ENCODE peak calls at places on chromosome 12, in nine cellular contexts. One of them, this sample, is unnamed.

GRCh38 chr12:119693006-119693405 is 25.1 kb downstream of the PRKAB1 start:
- DNase-seq in astrocyte of the cerebellum: peak; percentile 86
- DNase-seq in fibroblast of lung: peak; percentile 95
- DNase-seq in stomach: peak; percentile 84
- DNase-seq in IMR-90: peak; percentile 90
- DNase-seq in cardiac fibroblast: peak; percentile 97
- DNase-seq in body of pancreas: peak; percentile 70
- DNase-seq in GM12878: no peak
- DNase-seq in astrocyte: peak; percentile 97
- DNase-seq in this sample: peak; percentile 81

GRCh38 chr12:129257526-129257925 is 404.2 kb downstream of the GLT1D1 start:
- DNase-seq in astrocyte of the cerebellum: no peak
- DNase-seq in fibroblast of lung: no peak
- DNase-seq in stomach: no peak
- DNase-seq in IMR-90: no peak
- DNase-seq in cardiac fibroblast: no peak
- DNase-seq in body of pancreas: no peak
- DNase-seq in GM12878: no peak
- DNase-seq in astrocyte: peak; percentile 49
- DNase-seq in this sample: no peak

GRCh38 chr12:85280138-85280983 is at the start of gene ALX1:
- DNase-seq in astrocyte of the cerebellum: no peak
- DNase-seq in fibroblast of lung: peak; percentile 44
- DNase-seq in stomach: no peak
- DNase-seq in IMR-90: peak; percentile 4
- DNase-seq in cardiac fibroblast: peak; percentile 35
- DNase-seq in body of pancreas: no peak
- DNase-seq in GM12878: no peak
- DNase-seq in astrocyte: no peak
- DNase-seq in this sample: no peak

GRCh38 chr12:91608562-91608961 is 425.9 kb upstream of the DCN start:
- DNase-seq in astrocyte of the cerebellum: no peak
- DNase-seq in fibroblast of lung: no peak
- DNase-seq in stomach: no peak
- DNase-seq in IMR-90: no peak
- DNase-seq in cardiac fibroblast: no peak
- DNase-seq in body of pancreas: no peak
- DNase-seq in GM12878: no peak
- DNase-seq in astrocyte: no peak
- DNase-seq in this sample: no peak

GRCh38 chr12:663293-663871 is at the start of gene NINJ2:
- DNase-seq in astrocyte of the cerebellum: no peak
- DNase-seq in fibroblast of lung: no peak
- DNase-seq in stomach: no peak
- DNase-seq in IMR-90: no peak
- DNase-seq in cardiac fibroblast: peak; percentile 34
- DNase-seq in body of pancreas: no peak
- DNase-seq in GM12878: no peak
- DNase-seq in astrocyte: peak; percentile 15
- DNase-seq in this sample: no peak

GRCh38 chr12:85191-85666 is 18.7 kb downstream of the IQSEC3 start:
- DNase-seq in astrocyte of the cerebellum: no peak
- DNase-seq in fibroblast of lung: no peak
- DNase-seq in stomach: no peak
- DNase-seq in IMR-90: no peak
- DNase-seq in cardiac fibroblast: no peak
- DNase-seq in body of pancreas: no peak
- DNase-seq in GM12878: no peak
- DNase-seq in astrocyte: no peak
- DNase-seq in this sample: no peak

GRCh38 chr12:1645819-1646218 is 16.8 kb downstream of the WNT5B start:
- DNase-seq in astrocyte of the cerebellum: no peak
- DNase-seq in fibroblast of lung: no peak
- DNase-seq in stomach: no peak
- DNase-seq in IMR-90: no peak
- DNase-seq in cardiac fibroblast: no peak
- DNase-seq in body of pancreas: no peak
- DNase-seq in GM12878: no peak
- DNase-seq in astrocyte: no peak
- DNase-seq in this sample: no peak

GRCh38 chr12:29131539-29131938 is 17.5 kb upstream of the FAR2 start:
- DNase-seq in astrocyte of the cerebellum: no peak
- DNase-seq in fibroblast of lung: peak; percentile 42
- DNase-seq in stomach: no peak
- DNase-seq in IMR-90: peak; percentile 30
- DNase-seq in cardiac fibroblast: peak; percentile 62
- DNase-seq in body of pancreas: no peak
- DNase-seq in GM12878: no peak
- DNase-seq in astrocyte: no peak
- DNase-seq in this sample: no peak

GRCh38 chr12:120012067-120012621 is 23.1 kb downstream of the BICDL1 start:
- DNase-seq in astrocyte of the cerebellum: no peak
- DNase-seq in fibroblast of lung: no peak
- DNase-seq in stomach: no peak
- DNase-seq in IMR-90: peak; percentile 1
- DNase-seq in cardiac fibroblast: no peak
- DNase-seq in body of pancreas: no peak
- DNase-seq in GM12878: peak; percentile 93
- DNase-seq in astrocyte: peak; percentile 12
- DNase-seq in this sample: no peak

GRCh38 chr12:84508943-84509342 is 403.7 kb downstream of the SLC6A15 start:
- DNase-seq in astrocyte of the cerebellum: no peak
- DNase-seq in fibroblast of lung: peak; percentile 83
- DNase-seq in stomach: no peak
- DNase-seq in IMR-90: no peak
- DNase-seq in cardiac fibroblast: peak; percentile 26
- DNase-seq in body of pancreas: no peak
- DNase-seq in GM12878: no peak
- DNase-seq in astrocyte: no peak
- DNase-seq in this sample: no peak

GRCh38 chr12:131357920-131358319 is 353.0 kb upstream of the SFSWAP start:
- DNase-seq in astrocyte of the cerebellum: no peak
- DNase-seq in fibroblast of lung: no peak
- DNase-seq in stomach: no peak
- DNase-seq in IMR-90: no peak
- DNase-seq in cardiac fibroblast: no peak
- DNase-seq in body of pancreas: no peak
- DNase-seq in GM12878: no peak
- DNase-seq in astrocyte: no peak
- DNase-seq in this sample: no peak

GRCh38 chr12:113077057-113077858 is 20.7 kb downstream of the DTX1 start:
- DNase-seq in astrocyte of the cerebellum: no peak
- DNase-seq in fibroblast of lung: no peak
- DNase-seq in stomach: no peak
- DNase-seq in IMR-90: no peak
- DNase-seq in cardiac fibroblast: no peak
- DNase-seq in body of pancreas: no peak
- DNase-seq in GM12878: no peak
- DNase-seq in astrocyte: no peak
- DNase-seq in this sample: no peak

GRCh38 chr12:2064078-2064507 is 11.3 kb downstream of the CACNA1C start:
- DNase-seq in astrocyte of the cerebellum: no peak
- DNase-seq in fibroblast of lung: no peak
- DNase-seq in stomach: no peak
- DNase-seq in IMR-90: peak; percentile 59
- DNase-seq in cardiac fibroblast: peak; percentile 48
- DNase-seq in body of pancreas: no peak
- DNase-seq in GM12878: peak; percentile 28
- DNase-seq in astrocyte: peak; percentile 84
- DNase-seq in this sample: no peak

GRCh38 chr12:90410962-90411361 is 544.0 kb downstream of the CCER1 start:
- DNase-seq in astrocyte of the cerebellum: no peak
- DNase-seq in fibroblast of lung: no peak
- DNase-seq in stomach: no peak
- DNase-seq in IMR-90: no peak
- DNase-seq in cardiac fibroblast: no peak
- DNase-seq in body of pancreas: no peak
- DNase-seq in GM12878: no peak
- DNase-seq in astrocyte: no peak
- DNase-seq in this sample: no peak

GRCh38 chr12:117151195-117152031 is 38.9 kb downstream of the FBXO21 start:
- DNase-seq in astrocyte of the cerebellum: peak; percentile 20
- DNase-seq in fibroblast of lung: peak; percentile 59
- DNase-seq in stomach: peak; percentile 60
- DNase-seq in IMR-90: peak; percentile 41
- DNase-seq in cardiac fibroblast: peak; percentile 72
- DNase-seq in body of pancreas: peak; percentile 65
- DNase-seq in GM12878: no peak
- DNase-seq in astrocyte: no peak
- DNase-seq in this sample: no peak

GRCh38 chr12:109020750-109021380 is at the start of gene SVOP:
- DNase-seq in astrocyte of the cerebellum: peak; percentile 68
- DNase-seq in fibroblast of lung: peak; percentile 76
- DNase-seq in stomach: peak; percentile 58
- DNase-seq in IMR-90: peak; percentile 76
- DNase-seq in cardiac fibroblast: peak; percentile 85
- DNase-seq in body of pancreas: peak; percentile 79
- DNase-seq in GM12878: no peak
- DNase-seq in astrocyte: peak; percentile 66
- DNase-seq in this sample: peak; percentile 55
- H3K4me3 ChIP-seq in astrocyte of the cerebellum: no peak within 1 kb of the TSS
- H3K4me3 ChIP-seq in fibroblast of lung: no peak within 1 kb of the TSS
- H3K4me3 ChIP-seq in stomach: no peak within 1 kb of the TSS
- H3K4me3 ChIP-seq in IMR-90: no peak within 1 kb of the TSS
- H3K4me3 ChIP-seq in cardiac fibroblast: no peak within 1 kb of the TSS
- H3K4me3 ChIP-seq in body of pancreas: no peak within 1 kb of the TSS
- H3K4me3 ChIP-seq in GM12878: no peak within 1 kb of the TSS
- H3K4me3 ChIP-seq in astrocyte: peak within 1 kb of the TSS; percentile 25
- H3K4me3 ChIP-seq in this sample: no peak within 1 kb of the TSS

GRCh38 chr12:31962076-31962475 is 2.9 kb downstream of the RESF1 start:
- DNase-seq in astrocyte of the cerebellum: no peak
- DNase-seq in fibroblast of lung: no peak
- DNase-seq in stomach: no peak
- DNase-seq in IMR-90: no peak
- DNase-seq in cardiac fibroblast: no peak
- DNase-seq in body of pancreas: no peak
- DNase-seq in GM12878: no peak
- DNase-seq in astrocyte: no peak
- DNase-seq in this sample: no peak

GRCh38 chr12:31965090-31965489 is 5.9 kb downstream of the RESF1 start:
- DNase-seq in astrocyte of the cerebellum: no peak
- DNase-seq in fibroblast of lung: no peak
- DNase-seq in stomach: no peak
- DNase-seq in IMR-90: no peak
- DNase-seq in cardiac fibroblast: no peak
- DNase-seq in body of pancreas: no peak
- DNase-seq in GM12878: no peak
- DNase-seq in astrocyte: no peak
- DNase-seq in this sample: no peak

GRCh38 chr12:31966558-31967205 is 7.5 kb downstream of the RESF1 start:
- DNase-seq in astrocyte of the cerebellum: no peak
- DNase-seq in fibroblast of lung: no peak
- DNase-seq in stomach: no peak
- DNase-seq in IMR-90: no peak
- DNase-seq in cardiac fibroblast: no peak
- DNase-seq in body of pancreas: no peak
- DNase-seq in GM12878: no peak
- DNase-seq in astrocyte: no peak
- DNase-seq in this sample: no peak

GRCh38 chr12:31961137-31961536 is 1.9 kb downstream of the RESF1 start:
- DNase-seq in astrocyte of the cerebellum: no peak
- DNase-seq in fibroblast of lung: no peak
- DNase-seq in stomach: no peak
- DNase-seq in IMR-90: no peak
- DNase-seq in cardiac fibroblast: no peak
- DNase-seq in body of pancreas: no peak
- DNase-seq in GM12878: no peak
- DNase-seq in astrocyte: no peak
- DNase-seq in this sample: no peak

GRCh38 chr12:31964280-31964679 is 5.1 kb downstream of the RESF1 start:
- DNase-seq in astrocyte of the cerebellum: no peak
- DNase-seq in fibroblast of lung: no peak
- DNase-seq in stomach: no peak
- DNase-seq in IMR-90: no peak
- DNase-seq in cardiac fibroblast: no peak
- DNase-seq in body of pancreas: no peak
- DNase-seq in GM12878: no peak
- DNase-seq in astrocyte: no peak
- DNase-seq in this sample: no peak
- H3K4me3 ChIP-seq in astrocyte of the cerebellum: no peak overlapping the region
- H3K4me3 ChIP-seq in fibroblast of lung: no peak overlapping the region
- H3K4me3 ChIP-seq in stomach: no peak overlapping the region
- H3K4me3 ChIP-seq in IMR-90: no peak overlapping the region
- H3K4me3 ChIP-seq in cardiac fibroblast: no peak overlapping the region
- H3K4me3 ChIP-seq in body of pancreas: no peak overlapping the region
- H3K4me3 ChIP-seq in GM12878: no peak overlapping the region
- H3K4me3 ChIP-seq in astrocyte: no peak overlapping the region
- H3K4me3 ChIP-seq in this sample: no peak overlapping the region

GRCh38 chr12:6386038-6386437 is 2.1 kb downstream of the LTBR start:
- DNase-seq in astrocyte of the cerebellum: no peak
- DNase-seq in fibroblast of lung: no peak
- DNase-seq in stomach: no peak
- DNase-seq in IMR-90: no peak
- DNase-seq in cardiac fibroblast: no peak
- DNase-seq in body of pancreas: no peak
- DNase-seq in GM12878: no peak
- DNase-seq in astrocyte: no peak
- DNase-seq in this sample: no peak

GRCh38 chr12:6386522-6386921 is 2.6 kb downstream of the LTBR start:
- DNase-seq in astrocyte of the cerebellum: no peak
- DNase-seq in fibroblast of lung: no peak
- DNase-seq in stomach: no peak
- DNase-seq in IMR-90: no peak
- DNase-seq in cardiac fibroblast: no peak
- DNase-seq in body of pancreas: no peak
- DNase-seq in GM12878: no peak
- DNase-seq in astrocyte: no peak
- DNase-seq in this sample: no peak

GRCh38 chr12:6382371-6382770 is 1.6 kb upstream of the LTBR start:
- DNase-seq in astrocyte of the cerebellum: no peak
- DNase-seq in fibroblast of lung: no peak
- DNase-seq in stomach: no peak
- DNase-seq in IMR-90: no peak
- DNase-seq in cardiac fibroblast: no peak
- DNase-seq in body of pancreas: no peak
- DNase-seq in GM12878: no peak
- DNase-seq in astrocyte: no peak
- DNase-seq in this sample: no peak

GRCh38 chr12:6383572-6384498 is at the start of gene LTBR:
- DNase-seq in astrocyte of the cerebellum: no peak
- DNase-seq in fibroblast of lung: peak; percentile 95
- DNase-seq in stomach: peak; percentile 97
- DNase-seq in IMR-90: peak; percentile 90
- DNase-seq in cardiac fibroblast: peak; percentile 97
- DNase-seq in body of pancreas: peak; percentile 96
- DNase-seq in GM12878: no peak
- DNase-seq in astrocyte: peak; percentile 67
- DNase-seq in this sample: no peak

GRCh38 chr12:6384499-6385436 is 806 bp downstream of the LTBR start:
- DNase-seq in astrocyte of the cerebellum: no peak
- DNase-seq in fibroblast of lung: no peak
- DNase-seq in stomach: no peak
- DNase-seq in IMR-90: no peak
- DNase-seq in cardiac fibroblast: no peak
- DNase-seq in body of pancreas: peak; percentile 41
- DNase-seq in GM12878: no peak
- DNase-seq in astrocyte: no peak
- DNase-seq in this sample: no peak
- H3K4me3 ChIP-seq in astrocyte of the cerebellum: peak overlapping the region; percentile 14
- H3K4me3 ChIP-seq in fibroblast of lung: peak overlapping the region; percentile 92
- H3K4me3 ChIP-seq in stomach: peak overlapping the region; percentile 78
- H3K4me3 ChIP-seq in IMR-90: peak overlapping the region; percentile 69
- H3K4me3 ChIP-seq in cardiac fibroblast: peak overlapping the region; percentile 77
- H3K4me3 ChIP-seq in body of pancreas: peak overlapping the region; percentile 66
- H3K4me3 ChIP-seq in GM12878: no peak overlapping the region
- H3K4me3 ChIP-seq in astrocyte: peak overlapping the region; percentile 32
- H3K4me3 ChIP-seq in this sample: peak overlapping the region; percentile 33

GRCh38 chr12:75315518-75315917 is 14.6 kb downstream of the CAPS2 start:
- DNase-seq in astrocyte of the cerebellum: peak; percentile 11
- DNase-seq in fibroblast of lung: peak; percentile 43
- DNase-seq in stomach: no peak
- DNase-seq in IMR-90: peak; percentile 64
- DNase-seq in cardiac fibroblast: peak; percentile 21
- DNase-seq in body of pancreas: no peak
- DNase-seq in GM12878: no peak
- DNase-seq in astrocyte: peak; percentile 76
- DNase-seq in this sample: peak; percentile 62
- H3K4me3 ChIP-seq in astrocyte of the cerebellum: no peak overlapping the region
- H3K4me3 ChIP-seq in fibroblast of lung: no peak overlapping the region
- H3K4me3 ChIP-seq in stomach: no peak overlapping the region
- H3K4me3 ChIP-seq in IMR-90: no peak overlapping the region
- H3K4me3 ChIP-seq in cardiac fibroblast: no peak overlapping the region
- H3K4me3 ChIP-seq in body of pancreas: no peak overlapping the region
- H3K4me3 ChIP-seq in GM12878: no peak overlapping the region
- H3K4me3 ChIP-seq in astrocyte: no peak overlapping the region
- H3K4me3 ChIP-seq in this sample: no peak overlapping the region

This sample was measured in retinal pigment epithelial cell.